ENCODE peak calls at places on chromosomes 5 and 9, in six cellular contexts. X is left ventricle myocardium inferior, C is OCI-LY7, R is MM.1S, Q is mammary epithelial cell, L is lower lobe of right lung. A is an unnamed sample.

GRCh38 chr5:159105318-159106053 is 5.8 kb upstream of the EBF1 start:
- DNase-seq in C (no peak), L (no peak), Q (no peak), R (no peak), X (no peak), A (no peak)

GRCh38 chr5:90881626-90882150 is 323.1 kb downstream of the ADGRV1 start:
- DNase-seq in Q (no peak), R (no peak), X (no peak), C (no peak), L (no peak), A (no peak)

GRCh38 chr5:90421136-90421535 is 11.6 kb upstream of the CETN3 start:
- DNase-seq in X (no peak), Q (no peak), C (peak; percentile 19), R (no peak), L (no peak), A (peak; percentile 18)

GRCh38 chr5:69048233-69048632 is 45.6 kb upstream of the SLC30A5 start:
- DNase-seq in L (no peak), R (peak; percentile 17), Q (no peak), C (peak; percentile 22), X (no peak), A (peak; percentile 21)

GRCh38 chr9:105887679-105888078 is 193.3 kb downstream of the TMEM38B start:
- DNase-seq in C (no peak), R (peak; percentile 36), L (no peak), Q (no peak), X (no peak), A (no peak)

GRCh38 chr5:102759289-102759688 is 4.2 kb downstream of the PAM start:
- DNase-seq in X (no peak), C (no peak), L (no peak), R (no peak), Q (no peak), A (no peak)

GRCh38 chr9:93319301-93319991 is 132.0 kb upstream of the FAM120A start:
- DNase-seq in C (no peak), X (no peak), R (no peak), Q (no peak), L (no peak), A (no peak)

GRCh38 chr9:6708732-6709131 is 49.0 kb upstream of the KDM4C start:
- DNase-seq in C (peak; percentile 46), R (no peak), X (no peak), Q (no peak), L (no peak), A (no peak)

GRCh38 chr5:149750596-149750995 is 20.5 kb downstream of the PPARGC1B start:
- DNase-seq in Q (no peak), L (no peak), R (no peak), C (no peak), X (no peak), A (no peak)

GRCh38 chr5:146872191-146872590 is 6.4 kb downstream of the PPP2R2B start:
- DNase-seq in C (no peak), X (no peak), L (no peak), Q (no peak), R (no peak), A (no peak)

GRCh38 chr9:103410059-103410458 is 414.9 kb downstream of the CYLC2 start:
- DNase-seq in R (no peak), X (no peak), L (no peak), Q (no peak), C (no peak), A (no peak)

GRCh38 chr5:14580037-14581034 is 1.3 kb upstream of the OTULINL start:
- DNase-seq in X (no peak), Q (no peak), C (no peak), R (no peak), L (no peak), A (no peak)

GRCh38 chr5:82735160-82735789 is 341.9 kb downstream of the TMEM167A start:
- DNase-seq in X (no peak), R (no peak), C (no peak), L (no peak), Q (peak; percentile 76), A (peak; percentile 49)

GRCh38 chr9:6173914-6174313 is 41.7 kb upstream of the IL33 start:
- DNase-seq in C (no peak), R (no peak), X (no peak), L (no peak), Q (no peak), A (no peak)

GRCh38 chr9:19161257-19162025 is 34.1 kb upstream of the PLIN2 start:
- DNase-seq in C (no peak), L (no peak), X (no peak), R (no peak), Q (peak; percentile 98), A (peak; percentile 98)

GRCh38 chr5:173554038-173554955 is 62.2 kb downstream of the BOD1 start:
- DNase-seq in R (no peak), C (no peak), L (no peak), Q (no peak), X (no peak), A (no peak)
- TF ChIP-seq CTCF in R (no peak), C (no peak), L (no peak), Q (no peak), X (no peak), A (no peak)

GRCh38 chr5:174698156-174698555 is 26.2 kb upstream of the MSX2 start:
- DNase-seq in C (no peak), R (no peak), L (no peak), Q (no peak), X (no peak), A (no peak)
- H3K4me3 ChIP-seq in C (no peak overlapping the region), R (no peak overlapping the region), L (no peak overlapping the region), Q (no peak overlapping the region), X (no peak overlapping the region), A (no peak overlapping the region)

GRCh38 chr5:80487829-80488708 is at the start of gene FAM151B:
- DNase-seq in Q (peak; percentile 98), X (peak; percentile 80), L (peak; percentile 95), R (peak; percentile 97), C (peak; percentile 51), A (peak; percentile 91)
- TF ChIP-seq CTCF in Q (peak; percentile 39), X (peak; percentile 26), L (peak; percentile 17), R (peak; percentile 19), C (no peak), A (peak; percentile 33)

GRCh38 chr9:82254646-82255367 is 266.2 kb downstream of the SPATA31D1 start:
- DNase-seq in Q (peak; percentile 12), L (no peak), R (peak; percentile 15), C (no peak), X (no peak), A (no peak)
- H3K4me3 ChIP-seq in Q (no peak overlapping the region), L (no peak overlapping the region), R (no peak overlapping the region), C (no peak overlapping the region), X (no peak overlapping the region), A (no peak overlapping the region)